ENCODE peak calls at places on chromosomes 5 and 9, in nine cellular contexts. One of them, this sample, is unnamed.

GRCh38 chr5:131268758-131269370 is 5.0 kb downstream of the CDC42SE2 start:
- DNase-seq in lower lobe of right lung: no peak
- DNase-seq in gastrocnemius medialis: no peak
- DNase-seq in transverse colon: no peak
- DNase-seq in AG04450: no peak
- DNase-seq in neural progenitor cell: no peak
- DNase-seq in psoas muscle: no peak
- DNase-seq in SK-N-SH: no peak
- DNase-seq in lung: no peak
- DNase-seq in this sample: no peak

GRCh38 chr5:116631147-116631546 is 56.5 kb upstream of the SEMA6A start:
- DNase-seq in lower lobe of right lung: no peak
- DNase-seq in AG04450: no peak
- DNase-seq in neural progenitor cell: no peak
- DNase-seq in gastrocnemius medialis: no peak
- DNase-seq in lung: no peak
- DNase-seq in transverse colon: no peak
- DNase-seq in psoas muscle: no peak
- DNase-seq in SK-N-SH: no peak
- DNase-seq in this sample: no peak

GRCh38 chr5:56325039-56325438 is 91.9 kb upstream of the ANKRD55 start:
- DNase-seq in psoas muscle: no peak
- DNase-seq in neural progenitor cell: no peak
- DNase-seq in lower lobe of right lung: no peak
- DNase-seq in SK-N-SH: no peak
- DNase-seq in AG04450: no peak
- DNase-seq in lung: no peak
- DNase-seq in transverse colon: no peak
- DNase-seq in gastrocnemius medialis: no peak
- DNase-seq in this sample: no peak

GRCh38 chr9:112097712-112098688 is 77.1 kb downstream of the SUSD1 start:
- DNase-seq in psoas muscle: peak; percentile 61
- DNase-seq in lower lobe of right lung: peak; percentile 49
- DNase-seq in lung: peak; percentile 64
- DNase-seq in transverse colon: peak; percentile 54
- DNase-seq in neural progenitor cell: peak; percentile 91
- DNase-seq in SK-N-SH: peak; percentile 60
- DNase-seq in gastrocnemius medialis: no peak
- DNase-seq in AG04450: peak; percentile 61
- DNase-seq in this sample: peak; percentile 41

GRCh38 chr5:81948349-81948748 is 23.5 kb upstream of the ATG10 start:
- DNase-seq in lower lobe of right lung: no peak
- DNase-seq in psoas muscle: no peak
- DNase-seq in AG04450: no peak
- DNase-seq in lung: peak; percentile 41
- DNase-seq in transverse colon: no peak
- DNase-seq in SK-N-SH: no peak
- DNase-seq in gastrocnemius medialis: no peak
- DNase-seq in neural progenitor cell: no peak
- DNase-seq in this sample: no peak

GRCh38 chr5:82404382-82404945 is 126.3 kb upstream of the RPS23 start:
- DNase-seq in transverse colon: no peak
- DNase-seq in gastrocnemius medialis: no peak
- DNase-seq in lung: no peak
- DNase-seq in neural progenitor cell: no peak
- DNase-seq in psoas muscle: no peak
- DNase-seq in SK-N-SH: no peak
- DNase-seq in lower lobe of right lung: no peak
- DNase-seq in AG04450: no peak
- DNase-seq in this sample: no peak

GRCh38 chr5:132298305-132298704 is 4.1 kb downstream of the SLC22A4 start:
- DNase-seq in neural progenitor cell: no peak
- DNase-seq in SK-N-SH: no peak
- DNase-seq in AG04450: no peak
- DNase-seq in gastrocnemius medialis: no peak
- DNase-seq in psoas muscle: no peak
- DNase-seq in transverse colon: no peak
- DNase-seq in lung: no peak
- DNase-seq in lower lobe of right lung: no peak
- DNase-seq in this sample: no peak

GRCh38 chr9:129497064-129497836 is 123.7 kb downstream of the C9orf50 start:
- DNase-seq in SK-N-SH: peak; percentile 87
- DNase-seq in neural progenitor cell: no peak
- DNase-seq in psoas muscle: peak; percentile 56
- DNase-seq in lung: peak; percentile 57
- DNase-seq in AG04450: no peak
- DNase-seq in lower lobe of right lung: no peak
- DNase-seq in transverse colon: no peak
- DNase-seq in gastrocnemius medialis: no peak
- DNase-seq in this sample: peak; percentile 61

GRCh38 chr9:76020654-76021053 is 130.2 kb downstream of the PCSK5 start:
- DNase-seq in lung: no peak
- DNase-seq in neural progenitor cell: no peak
- DNase-seq in transverse colon: no peak
- DNase-seq in gastrocnemius medialis: no peak
- DNase-seq in AG04450: no peak
- DNase-seq in psoas muscle: no peak
- DNase-seq in SK-N-SH: no peak
- DNase-seq in lower lobe of right lung: no peak
- DNase-seq in this sample: no peak

GRCh38 chr5:148394587-148395019 is 10.8 kb downstream of the FBXO38 start:
- DNase-seq in gastrocnemius medialis: no peak
- DNase-seq in SK-N-SH: no peak
- DNase-seq in lung: no peak
- DNase-seq in lower lobe of right lung: no peak
- DNase-seq in psoas muscle: no peak
- DNase-seq in AG04450: no peak
- DNase-seq in transverse colon: no peak
- DNase-seq in neural progenitor cell: no peak
- DNase-seq in this sample: no peak

GRCh38 chr9:98429613-98430012 is 174.2 kb upstream of the TBC1D2 start:
- DNase-seq in SK-N-SH: no peak
- DNase-seq in transverse colon: no peak
- DNase-seq in gastrocnemius medialis: no peak
- DNase-seq in AG04450: peak; percentile 16
- DNase-seq in psoas muscle: no peak
- DNase-seq in lung: peak; percentile 31
- DNase-seq in lower lobe of right lung: no peak
- DNase-seq in neural progenitor cell: no peak
- DNase-seq in this sample: no peak

GRCh38 chr9:113542741-113543140 is 79.2 kb downstream of the RGS3 start:
- DNase-seq in lower lobe of right lung: no peak
- DNase-seq in transverse colon: no peak
- DNase-seq in SK-N-SH: no peak
- DNase-seq in lung: no peak
- DNase-seq in neural progenitor cell: no peak
- DNase-seq in psoas muscle: no peak
- DNase-seq in AG04450: no peak
- DNase-seq in gastrocnemius medialis: no peak
- DNase-seq in this sample: no peak

GRCh38 chr5:172492097-172492840 is 37.9 kb upstream of the SH3PXD2B start:
- DNase-seq in SK-N-SH: no peak
- DNase-seq in lung: no peak
- DNase-seq in gastrocnemius medialis: no peak
- DNase-seq in psoas muscle: no peak
- DNase-seq in lower lobe of right lung: no peak
- DNase-seq in transverse colon: no peak
- DNase-seq in neural progenitor cell: no peak
- DNase-seq in AG04450: no peak
- DNase-seq in this sample: no peak

GRCh38 chr5:32276173-32276853 is 36.4 kb downstream of the MTMR12 start:
- DNase-seq in lower lobe of right lung: no peak
- DNase-seq in neural progenitor cell: no peak
- DNase-seq in psoas muscle: no peak
- DNase-seq in lung: no peak
- DNase-seq in gastrocnemius medialis: no peak
- DNase-seq in AG04450: no peak
- DNase-seq in transverse colon: no peak
- DNase-seq in SK-N-SH: no peak
- DNase-seq in this sample: no peak

GRCh38 chr5:135582099-135582781 is 3.4 kb upstream of the CXCL14 start:
- DNase-seq in SK-N-SH: no peak
- DNase-seq in lung: no peak
- DNase-seq in psoas muscle: no peak
- DNase-seq in gastrocnemius medialis: no peak
- DNase-seq in AG04450: no peak
- DNase-seq in lower lobe of right lung: no peak
- DNase-seq in transverse colon: no peak
- DNase-seq in neural progenitor cell: no peak
- DNase-seq in this sample: no peak

GRCh38 chr5:135576075-135576599 is 2.7 kb downstream of the CXCL14 start:
- DNase-seq in transverse colon: no peak
- DNase-seq in SK-N-SH: no peak
- DNase-seq in lung: no peak
- DNase-seq in neural progenitor cell: peak; percentile 57
- DNase-seq in gastrocnemius medialis: no peak
- DNase-seq in psoas muscle: no peak
- DNase-seq in AG04450: no peak
- DNase-seq in lower lobe of right lung: no peak
- DNase-seq in this sample: no peak

GRCh38 chr5:135577421-135577820 is 1.4 kb downstream of the CXCL14 start:
- DNase-seq in AG04450: no peak
- DNase-seq in SK-N-SH: no peak
- DNase-seq in lung: no peak
- DNase-seq in psoas muscle: no peak
- DNase-seq in transverse colon: no peak
- DNase-seq in neural progenitor cell: no peak
- DNase-seq in lower lobe of right lung: no peak
- DNase-seq in gastrocnemius medialis: no peak
- DNase-seq in this sample: no peak

GRCh38 chr5:135578305-135578684 is 496 bp downstream of the CXCL14 start:
- DNase-seq in gastrocnemius medialis: no peak
- DNase-seq in lung: no peak
- DNase-seq in transverse colon: no peak
- DNase-seq in lower lobe of right lung: no peak
- DNase-seq in SK-N-SH: no peak
- DNase-seq in psoas muscle: no peak
- DNase-seq in neural progenitor cell: peak; percentile 17
- DNase-seq in AG04450: no peak
- DNase-seq in this sample: no peak

GRCh38 chr5:135578685-135579341 is at the start of gene CXCL14:
- DNase-seq in transverse colon: peak; percentile 34
- DNase-seq in AG04450: no peak
- DNase-seq in gastrocnemius medialis: peak; percentile 52
- DNase-seq in lung: peak; percentile 55
- DNase-seq in psoas muscle: peak; percentile 84
- DNase-seq in neural progenitor cell: peak; percentile 87
- DNase-seq in lower lobe of right lung: peak; percentile 55
- DNase-seq in SK-N-SH: no peak
- DNase-seq in this sample: peak; percentile 51
- H3K27me3 ChIP-seq in transverse colon: peaks cover 51% of the 10 kb centered on the region
- H3K27me3 ChIP-seq in AG04450: peaks cover 46% of the 10 kb centered on the region
- H3K27me3 ChIP-seq in gastrocnemius medialis: peaks cover 28% of the 10 kb centered on the region
- H3K27me3 ChIP-seq in lung: peaks cover 13% of the 10 kb centered on the region
- H3K27me3 ChIP-seq in psoas muscle: peaks cover 57% of the 10 kb centered on the region
- H3K27me3 ChIP-seq in neural progenitor cell: peaks cover 73% of the 10 kb centered on the region
- H3K27me3 ChIP-seq in lower lobe of right lung: peaks cover 52% of the 10 kb centered on the region
- H3K27me3 ChIP-seq in SK-N-SH: peaks cover 57% of the 10 kb centered on the region
- H3K27me3 ChIP-seq in this sample: no peaks in the 10 kb centered on the region

GRCh38 chr9:95211028-95211427 is 106.5 kb downstream of the FANCC start:
- DNase-seq in lung: no peak
- DNase-seq in gastrocnemius medialis: no peak
- DNase-seq in psoas muscle: no peak
- DNase-seq in lower lobe of right lung: no peak
- DNase-seq in neural progenitor cell: peak; percentile 63
- DNase-seq in SK-N-SH: no peak
- DNase-seq in transverse colon: no peak
- DNase-seq in AG04450: no peak
- DNase-seq in this sample: no peak
- H3K27ac ChIP-seq in lung: no peak overlapping the region
- H3K27ac ChIP-seq in gastrocnemius medialis: no peak overlapping the region
- H3K27ac ChIP-seq in psoas muscle: no peak overlapping the region
- H3K27ac ChIP-seq in lower lobe of right lung: no peak overlapping the region
- H3K27ac ChIP-seq in neural progenitor cell: no peak overlapping the region
- H3K27ac ChIP-seq in SK-N-SH: peak overlapping the region; percentile 22
- H3K27ac ChIP-seq in transverse colon: no peak overlapping the region
- H3K27ac ChIP-seq in AG04450: no peak overlapping the region
- H3K27ac ChIP-seq in this sample: no peak overlapping the region

GRCh38 chr9:135413086-135413375 is 66.6 kb upstream of the PPP1R26 start:
- DNase-seq in SK-N-SH: peak; percentile 30
- DNase-seq in lung: no peak
- DNase-seq in psoas muscle: no peak
- DNase-seq in gastrocnemius medialis: no peak
- DNase-seq in neural progenitor cell: no peak
- DNase-seq in transverse colon: no peak
- DNase-seq in AG04450: no peak
- DNase-seq in lower lobe of right lung: no peak
- DNase-seq in this sample: no peak

GRCh38 chr9:135410421-135410820 is 69.2 kb upstream of the PPP1R26 start:
- DNase-seq in SK-N-SH: peak; percentile 7
- DNase-seq in transverse colon: no peak
- DNase-seq in gastrocnemius medialis: no peak
- DNase-seq in psoas muscle: no peak
- DNase-seq in neural progenitor cell: no peak
- DNase-seq in lung: no peak
- DNase-seq in AG04450: no peak
- DNase-seq in lower lobe of right lung: no peak
- DNase-seq in this sample: no peak

GRCh38 chr9:135410831-135411473 is 68.6 kb upstream of the PPP1R26 start:
- DNase-seq in SK-N-SH: peak; percentile 26
- DNase-seq in psoas muscle: no peak
- DNase-seq in lower lobe of right lung: no peak
- DNase-seq in transverse colon: no peak
- DNase-seq in AG04450: no peak
- DNase-seq in gastrocnemius medialis: no peak
- DNase-seq in neural progenitor cell: peak; percentile 21
- DNase-seq in lung: no peak
- DNase-seq in this sample: no peak

GRCh38 chr9:135408676-135409254 is 70.8 kb upstream of the PPP1R26 start:
- DNase-seq in transverse colon: no peak
- DNase-seq in lung: no peak
- DNase-seq in lower lobe of right lung: no peak
- DNase-seq in neural progenitor cell: no peak
- DNase-seq in psoas muscle: no peak
- DNase-seq in gastrocnemius medialis: no peak
- DNase-seq in AG04450: no peak
- DNase-seq in SK-N-SH: no peak
- DNase-seq in this sample: no peak

GRCh38 chr9:135409286-135410200 is 70.0 kb upstream of the PPP1R26 start:
- DNase-seq in SK-N-SH: no peak
- DNase-seq in gastrocnemius medialis: no peak
- DNase-seq in psoas muscle: no peak
- DNase-seq in AG04450: no peak
- DNase-seq in lung: no peak
- DNase-seq in transverse colon: no peak
- DNase-seq in lower lobe of right lung: no peak
- DNase-seq in neural progenitor cell: no peak
- DNase-seq in this sample: no peak
- H3K27me3 ChIP-seq in SK-N-SH: no peaks in the 10 kb centered on the region
- H3K27me3 ChIP-seq in gastrocnemius medialis: peaks cover 12% of the 10 kb centered on the region
- H3K27me3 ChIP-seq in psoas muscle: peaks cover 31% of the 10 kb centered on the region
- H3K27me3 ChIP-seq in AG04450: no peaks in the 10 kb centered on the region
- H3K27me3 ChIP-seq in lung: no peaks in the 10 kb centered on the region
- H3K27me3 ChIP-seq in transverse colon: peaks cover 23% of the 10 kb centered on the region
- H3K27me3 ChIP-seq in lower lobe of right lung: peaks cover 26% of the 10 kb centered on the region
- H3K27me3 ChIP-seq in neural progenitor cell: peaks cover 11% of the 10 kb centered on the region
- H3K27me3 ChIP-seq in this sample: no peaks in the 10 kb centered on the region

DNA sequence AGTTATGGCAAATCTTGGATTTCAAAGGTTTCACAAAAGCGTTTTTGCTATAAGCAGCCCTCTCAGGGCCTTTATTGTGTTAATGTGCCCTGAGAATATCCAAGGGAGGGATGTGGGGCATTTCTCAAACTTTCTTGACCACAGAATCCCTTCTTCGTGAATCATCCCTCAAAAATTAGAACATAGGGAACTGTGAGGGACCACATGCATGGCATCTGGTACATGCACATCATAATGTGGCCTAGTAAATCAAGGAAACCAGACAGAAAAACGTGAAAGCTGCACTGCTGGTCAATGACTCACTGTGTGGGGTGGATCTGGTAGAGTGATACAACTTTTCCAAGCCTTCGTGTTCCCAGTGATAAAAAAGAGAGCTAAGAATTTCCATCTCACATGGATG is 22.4 kb downstream of the DDX31 start:
- DNase-seq in psoas muscle: no peak
- DNase-seq in lower lobe of right lung: no peak
- DNase-seq in neural progenitor cell: no peak
- DNase-seq in lung: no peak
- DNase-seq in SK-N-SH: no peak
- DNase-seq in transverse colon: no peak
- DNase-seq in gastrocnemius medialis: no peak
- DNase-seq in AG04450: peak; percentile 96
- DNase-seq in this sample: no peak
- H3K27ac ChIP-seq in psoas muscle: no peak overlapping the region
- H3K27ac ChIP-seq in lower lobe of right lung: no peak overlapping the region
- H3K27ac ChIP-seq in neural progenitor cell: no peak overlapping the region
- H3K27ac ChIP-seq in lung: no peak overlapping the region
- H3K27ac ChIP-seq in SK-N-SH: no peak overlapping the region
- H3K27ac ChIP-seq in transverse colon: no peak overlapping the region
- H3K27ac ChIP-seq in gastrocnemius medialis: no peak overlapping the region
- H3K27ac ChIP-seq in AG04450: peak overlapping the region; percentile 95
- H3K27ac ChIP-seq in this sample: no peak overlapping the region